ENCODE peak calls at places on chromosomes 5 and 9, in seven cellular contexts. U is tibial nerve; A is dorsolateral prefrontal cortex; D is lower lobe of right lung; X is aorta; H is A549; P is CD8-positive, alpha-beta T cell. J is an unnamed sample.
A peak's percentile ranks its signal among the peaks of the same experiment; 100 is the strongest.

GRCh38 chr5:180784497-180785097 is 18.0 kb downstream of the MGAT1 start:
- DNase-seq in U (peak; percentile 79), A (peak; percentile 55), D (peak; percentile 82), X (peak; percentile 88), H (peak; percentile 84), P (peak; percentile 57), J (no peak)

GRCh38 chr9:99024959-99025358 is 80.0 kb upstream of the TGFBR1 start:
- DNase-seq in U (no peak), A (no peak), D (no peak), X (no peak), H (no peak), P (no peak), J (no peak)

GRCh38 chr9:21311888-21312287 is 6.8 kb upstream of the IFNA5 start:
- DNase-seq in U (no peak), A (no peak), D (no peak), X (no peak), H (no peak), P (no peak), J (no peak)

GRCh38 chr9:34219421-34219820 is 40.6 kb downstream of the UBAP1 start:
- DNase-seq in U (no peak), A (no peak), D (no peak), X (no peak), H (no peak), P (no peak), J (no peak)

GRCh38 chr5:157651623-157652376 is 438 bp downstream of the SOX30 start:
- DNase-seq in U (no peak), A (no peak), D (peak; percentile 84), X (peak; percentile 81), H (no peak), P (peak; percentile 69), J (peak; percentile 15)

GRCh38 chr5:59107692-59108091 is 524.8 kb downstream of the RAB3C start:
- DNase-seq in U (no peak), A (no peak), D (no peak), X (no peak), H (no peak), P (no peak), J (no peak)

GRCh38 chr5:122091942-122092600 is 14.0 kb upstream of the LOX start:
- DNase-seq in U (no peak), A (no peak), D (no peak), X (no peak), H (no peak), P (no peak), J (no peak)

GRCh38 chr9:35599763-35600604 is 5.1 kb upstream of the TESK1 start:
- DNase-seq in U (no peak), A (no peak), D (no peak), X (peak; percentile 58), H (no peak), P (no peak), J (no peak)

GRCh38 chr5:138391859-138392386 is 39.4 kb downstream of the KDM3B start:
- DNase-seq in U (no peak), A (no peak), D (no peak), X (no peak), H (no peak), P (no peak), J (no peak)

GRCh38 chr9:13351768-13352386 is 72.4 kb upstream of the MPDZ start:
- DNase-seq in U (no peak), A (no peak), D (no peak), X (no peak), H (peak; percentile 14), P (no peak), J (no peak)

GRCh38 chr5:64462391-64462790 is 43.4 kb upstream of the RGS7BP start:
- DNase-seq in U (no peak), A (no peak), D (no peak), X (no peak), H (no peak), P (no peak), J (no peak)

GRCh38 chr5:156474251-156474650 is 147.3 kb downstream of the SGCD start:
- DNase-seq in U (no peak), A (peak; percentile 33), D (no peak), X (peak; percentile 46), H (no peak), P (no peak), J (no peak)

GRCh38 chr5:171419663-171420428 is 399 bp downstream of the FGF18 start:
- DNase-seq in U (no peak), A (no peak), D (no peak), X (no peak), H (peak; percentile 41), P (no peak), J (no peak)

GRCh38 chr5:171420429-171421231 is 1.2 kb downstream of the FGF18 start:
- DNase-seq in U (peak; percentile 79), A (peak; percentile 50), D (peak; percentile 85), X (peak; percentile 92), H (no peak), P (no peak), J (no peak)

GRCh38 chr5:171421331-171422262 is 2.1 kb downstream of the FGF18 start:
- DNase-seq in U (no peak), A (no peak), D (peak; percentile 20), X (no peak), H (no peak), P (no peak), J (no peak)

GRCh38 chr5:171418316-171418981 is 998 bp upstream of the FGF18 start:
- DNase-seq in U (peak; percentile 73), A (peak; percentile 55), D (peak; percentile 81), X (peak; percentile 87), H (peak; percentile 96), P (no peak), J (peak; percentile 16)

GRCh38 chr5:171418982-171419662 is at the start of gene FGF18:
- DNase-seq in U (peak; percentile 23), A (no peak), D (peak; percentile 59), X (peak; percentile 69), H (peak; percentile 54), P (no peak), J (no peak)
- H3K4me3 ChIP-seq in U (peak within 1 kb of the TSS; percentile 30), A (peak within 1 kb of the TSS; percentile 62), D (peak within 1 kb of the TSS; percentile 50), X (peak within 1 kb of the TSS; percentile 70), H (peak within 1 kb of the TSS; percentile 51), P (peak within 1 kb of the TSS; percentile 58), J (peak within 1 kb of the TSS; percentile 51)

DNA sequence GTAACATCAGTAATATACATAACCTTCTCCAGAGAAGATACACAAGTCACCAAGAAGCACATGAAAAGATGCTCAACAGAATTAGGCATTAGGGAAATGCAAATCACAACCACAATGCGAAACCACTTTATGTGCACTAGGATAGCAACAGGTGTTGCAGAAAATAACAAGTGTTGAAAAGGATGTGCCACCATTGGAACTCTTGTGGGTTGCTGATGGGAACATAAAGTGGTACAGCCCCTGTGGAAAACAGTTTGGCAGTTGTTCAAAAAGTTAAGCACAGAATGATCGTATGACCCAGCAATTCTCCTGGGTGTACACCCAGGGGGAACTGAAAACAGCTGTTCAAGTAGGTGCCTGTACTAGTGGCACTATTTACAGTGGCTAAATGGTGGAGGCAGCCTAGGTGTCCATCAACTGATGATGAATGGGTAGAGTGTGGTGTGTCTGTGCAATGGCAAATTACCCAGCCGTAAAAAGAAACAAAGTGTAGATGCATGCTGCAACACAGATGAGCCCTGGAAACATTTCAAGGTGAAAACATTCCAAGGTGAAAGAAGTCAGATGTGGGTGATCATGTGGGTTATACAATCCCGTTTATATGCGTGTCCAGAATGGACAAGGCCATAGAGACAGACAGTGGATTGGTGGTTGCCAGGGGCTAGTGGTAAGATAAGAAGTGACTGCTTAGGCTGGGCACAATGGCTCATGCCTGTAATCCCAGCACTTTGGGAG is 27.2 kb downstream of the CCDC69 start:
- DNase-seq in U (no peak), A (no peak), D (no peak), X (no peak), H (no peak), P (no peak), J (no peak)
- H3K27ac ChIP-seq in U (peak overlapping the region; percentile 69), A (no peak overlapping the region), D (peak overlapping the region; percentile 41), X (no peak overlapping the region), H (no peak overlapping the region), P (no peak overlapping the region), J (peak overlapping the region; percentile 76)

GRCh38 chr5:34685485-34686197 is 29.5 kb downstream of the RAI14 start:
- DNase-seq in U (no peak), A (no peak), D (no peak), X (no peak), H (no peak), P (no peak), J (no peak)
- H3K4me3 ChIP-seq in U (no peak overlapping the region), A (no peak overlapping the region), D (no peak overlapping the region), X (no peak overlapping the region), H (peak overlapping the region; percentile 16), P (no peak overlapping the region), J (no peak overlapping the region)

GRCh38 chr5:113005454-113005853 is 28.9 kb downstream of the DCP2 start:
- DNase-seq in U (no peak), A (no peak), D (no peak), X (no peak), H (no peak), P (no peak), J (no peak)
- H3K27ac ChIP-seq in U (no peak overlapping the region), A (no peak overlapping the region), D (no peak overlapping the region), X (no peak overlapping the region), H (peak overlapping the region; percentile 42), P (no peak overlapping the region), J (no peak overlapping the region)

GRCh38 chr5:110289213-110289810 is 437.2 kb downstream of the TMEM232 start:
- DNase-seq in U (no peak), A (no peak), D (no peak), X (no peak), H (no peak), P (no peak), J (no peak)

DNA sequence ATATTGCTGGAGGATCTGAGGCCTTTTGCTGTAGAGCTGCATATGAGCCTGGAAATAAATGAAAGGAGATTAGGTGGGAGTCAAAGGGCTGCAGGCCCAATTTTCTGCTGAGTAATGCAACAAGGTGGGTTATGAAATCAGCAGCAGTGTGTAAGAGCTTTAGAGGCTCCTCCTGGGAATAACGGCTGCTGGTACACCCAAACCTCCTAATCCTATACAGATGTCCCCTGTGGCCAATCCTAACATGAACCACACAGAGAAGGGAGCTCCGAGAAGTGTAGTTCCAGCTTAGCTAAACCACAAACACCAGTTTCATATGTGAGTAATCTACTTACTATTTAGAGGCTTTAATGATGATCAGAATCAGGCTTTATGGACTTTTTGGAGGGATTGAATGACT is 437.7 kb downstream of the TMEM232 start:
- DNase-seq in U (no peak), A (no peak), D (no peak), X (no peak), H (no peak), P (no peak), J (no peak)
- H3K4me3 ChIP-seq in U (no peak overlapping the region), A (no peak overlapping the region), D (no peak overlapping the region), X (no peak overlapping the region), H (no peak overlapping the region), P (no peak overlapping the region), J (no peak overlapping the region)

GRCh38 chr9:107731115-107731762 is 241.7 kb upstream of the KLF4 start:
- DNase-seq in U (no peak), A (no peak), D (no peak), X (no peak), H (no peak), P (no peak), J (no peak)

GRCh38 chr9:107734231-107735014 is 244.9 kb upstream of the KLF4 start:
- DNase-seq in U (no peak), A (no peak), D (no peak), X (peak; percentile 59), H (no peak), P (no peak), J (no peak)

GRCh38 chr9:107735821-107736220 is 246.3 kb upstream of the KLF4 start:
- DNase-seq in U (no peak), A (no peak), D (no peak), X (no peak), H (no peak), P (no peak), J (no peak)

GRCh38 chr9:107732781-107733529 is 243.4 kb upstream of the KLF4 start:
- DNase-seq in U (peak; percentile 70), A (no peak), D (no peak), X (peak; percentile 82), H (no peak), P (no peak), J (no peak)

GRCh38 chr9:107733530-107733907 is 243.9 kb upstream of the KLF4 start:
- DNase-seq in U (peak; percentile 66), A (peak; percentile 30), D (no peak), X (peak; percentile 75), H (no peak), P (no peak), J (no peak)
- H3K27ac ChIP-seq in U (peak overlapping the region; percentile 88), A (peak overlapping the region; percentile 81), D (peak overlapping the region; percentile 73), X (peak overlapping the region; percentile 88), H (peak overlapping the region; percentile 71), P (no peak overlapping the region), J (peak overlapping the region; percentile 81)

J was measured in esophagus squamous epithelium.